ENCODE peak calls at places on chromosomes 5 and 9, in six cellular contexts. One of them, this sample, is unnamed.
A peak's percentile ranks its signal among the peaks of the same experiment; 100 is the strongest.

GRCh38 chr5:14503017-14503680 is 78.4 kb upstream of the OTULINL start:
- DNase-seq in kidney: no peak
- DNase-seq in cardiac fibroblast: no peak
- DNase-seq in CD8-positive, alpha-beta T cell: no peak
- DNase-seq in nephron progenitor cell: no peak
- DNase-seq in activated CD8-positive, alpha-beta T cell treated with anti-CD3 and anti-CD28 coated beads for 36 hours: no peak
- DNase-seq in this sample: no peak

GRCh38 chr5:156474251-156474650 is 147.3 kb downstream of the SGCD start:
- DNase-seq in nephron progenitor cell: no peak
- DNase-seq in CD8-positive, alpha-beta T cell: no peak
- DNase-seq in cardiac fibroblast: peak; percentile 49
- DNase-seq in kidney: no peak
- DNase-seq in activated CD8-positive, alpha-beta T cell treated with anti-CD3 and anti-CD28 coated beads for 36 hours: no peak
- DNase-seq in this sample: no peak

GRCh38 chr5:149135536-149136201 is 5.6 kb upstream of the ABLIM3 start:
- DNase-seq in kidney: no peak
- DNase-seq in activated CD8-positive, alpha-beta T cell treated with anti-CD3 and anti-CD28 coated beads for 36 hours: no peak
- DNase-seq in nephron progenitor cell: no peak
- DNase-seq in CD8-positive, alpha-beta T cell: no peak
- DNase-seq in cardiac fibroblast: peak; percentile 70
- DNase-seq in this sample: peak; percentile 80

GRCh38 chr5:380701-381309 is 59.3 kb downstream of the AHRR start:
- DNase-seq in activated CD8-positive, alpha-beta T cell treated with anti-CD3 and anti-CD28 coated beads for 36 hours: no peak
- DNase-seq in CD8-positive, alpha-beta T cell: no peak
- DNase-seq in cardiac fibroblast: peak; percentile 52
- DNase-seq in nephron progenitor cell: no peak
- DNase-seq in kidney: peak; percentile 6
- DNase-seq in this sample: no peak

GRCh38 chr5:56094579-56095361 is 100.0 kb upstream of the IL6ST start:
- DNase-seq in CD8-positive, alpha-beta T cell: no peak
- DNase-seq in nephron progenitor cell: no peak
- DNase-seq in kidney: no peak
- DNase-seq in activated CD8-positive, alpha-beta T cell treated with anti-CD3 and anti-CD28 coated beads for 36 hours: peak; percentile 79
- DNase-seq in cardiac fibroblast: no peak
- DNase-seq in this sample: no peak

GRCh38 chr5:65855758-65856157 is 70.6 kb upstream of the ERBIN start:
- DNase-seq in activated CD8-positive, alpha-beta T cell treated with anti-CD3 and anti-CD28 coated beads for 36 hours: no peak
- DNase-seq in kidney: no peak
- DNase-seq in nephron progenitor cell: no peak
- DNase-seq in cardiac fibroblast: no peak
- DNase-seq in CD8-positive, alpha-beta T cell: no peak
- DNase-seq in this sample: no peak

GRCh38 chr9:107861075-107861474 is 371.5 kb upstream of the KLF4 start:
- DNase-seq in cardiac fibroblast: no peak
- DNase-seq in nephron progenitor cell: no peak
- DNase-seq in activated CD8-positive, alpha-beta T cell treated with anti-CD3 and anti-CD28 coated beads for 36 hours: no peak
- DNase-seq in CD8-positive, alpha-beta T cell: no peak
- DNase-seq in kidney: no peak
- DNase-seq in this sample: no peak

GRCh38 chr9:111068816-111069215 is 30.5 kb upstream of the LPAR1 start:
- DNase-seq in activated CD8-positive, alpha-beta T cell treated with anti-CD3 and anti-CD28 coated beads for 36 hours: no peak
- DNase-seq in cardiac fibroblast: no peak
- DNase-seq in nephron progenitor cell: no peak
- DNase-seq in CD8-positive, alpha-beta T cell: no peak
- DNase-seq in kidney: no peak
- DNase-seq in this sample: no peak

GRCh38 chr9:115689331-115689730 is 464.3 kb upstream of the PAPPA start:
- DNase-seq in cardiac fibroblast: no peak
- DNase-seq in nephron progenitor cell: no peak
- DNase-seq in activated CD8-positive, alpha-beta T cell treated with anti-CD3 and anti-CD28 coated beads for 36 hours: no peak
- DNase-seq in CD8-positive, alpha-beta T cell: no peak
- DNase-seq in kidney: no peak
- DNase-seq in this sample: no peak

GRCh38 chr5:181170996-181171395 is 23.6 kb downstream of the OR2V2 start:
- DNase-seq in kidney: no peak
- DNase-seq in cardiac fibroblast: no peak
- DNase-seq in CD8-positive, alpha-beta T cell: no peak
- DNase-seq in nephron progenitor cell: no peak
- DNase-seq in activated CD8-positive, alpha-beta T cell treated with anti-CD3 and anti-CD28 coated beads for 36 hours: no peak
- DNase-seq in this sample: peak; percentile 69

GRCh38 chr5:137201876-137202275 is 297.2 kb downstream of the SPOCK1 start:
- DNase-seq in activated CD8-positive, alpha-beta T cell treated with anti-CD3 and anti-CD28 coated beads for 36 hours: no peak
- DNase-seq in nephron progenitor cell: no peak
- DNase-seq in CD8-positive, alpha-beta T cell: no peak
- DNase-seq in cardiac fibroblast: peak; percentile 88
- DNase-seq in kidney: no peak
- DNase-seq in this sample: peak; percentile 80

GRCh38 chr9:91992636-91993035 is 42.6 kb upstream of the ROR2 start:
- DNase-seq in kidney: no peak
- DNase-seq in CD8-positive, alpha-beta T cell: no peak
- DNase-seq in activated CD8-positive, alpha-beta T cell treated with anti-CD3 and anti-CD28 coated beads for 36 hours: no peak
- DNase-seq in nephron progenitor cell: no peak
- DNase-seq in cardiac fibroblast: no peak
- DNase-seq in this sample: peak; percentile 58

GRCh38 chr5:142644640-142645361 is 41.1 kb downstream of the FGF1 start:
- DNase-seq in CD8-positive, alpha-beta T cell: no peak
- DNase-seq in nephron progenitor cell: no peak
- DNase-seq in kidney: no peak
- DNase-seq in activated CD8-positive, alpha-beta T cell treated with anti-CD3 and anti-CD28 coated beads for 36 hours: no peak
- DNase-seq in cardiac fibroblast: peak; percentile 98
- DNase-seq in this sample: peak; percentile 99

GRCh38 chr5:31237159-31237558 is 43.7 kb downstream of the CDH6 start:
- DNase-seq in CD8-positive, alpha-beta T cell: no peak
- DNase-seq in activated CD8-positive, alpha-beta T cell treated with anti-CD3 and anti-CD28 coated beads for 36 hours: no peak
- DNase-seq in kidney: no peak
- DNase-seq in cardiac fibroblast: peak; percentile 13
- DNase-seq in nephron progenitor cell: no peak
- DNase-seq in this sample: no peak

GRCh38 chr5:151923865-151924264 is 786 bp downstream of the GLRA1 start:
- DNase-seq in activated CD8-positive, alpha-beta T cell treated with anti-CD3 and anti-CD28 coated beads for 36 hours: no peak
- DNase-seq in CD8-positive, alpha-beta T cell: no peak
- DNase-seq in kidney: no peak
- DNase-seq in cardiac fibroblast: no peak
- DNase-seq in nephron progenitor cell: peak; percentile 31
- DNase-seq in this sample: no peak

GRCh38 chr5:111932207-111932606 is 175.2 kb upstream of the NREP start:
- DNase-seq in nephron progenitor cell: no peak
- DNase-seq in cardiac fibroblast: no peak
- DNase-seq in CD8-positive, alpha-beta T cell: no peak
- DNase-seq in kidney: no peak
- DNase-seq in activated CD8-positive, alpha-beta T cell treated with anti-CD3 and anti-CD28 coated beads for 36 hours: no peak
- DNase-seq in this sample: no peak

GRCh38 chr9:106887066-106887465 is 24.1 kb downstream of the ZNF462 start:
- DNase-seq in cardiac fibroblast: no peak
- DNase-seq in nephron progenitor cell: no peak
- DNase-seq in activated CD8-positive, alpha-beta T cell treated with anti-CD3 and anti-CD28 coated beads for 36 hours: no peak
- DNase-seq in kidney: no peak
- DNase-seq in CD8-positive, alpha-beta T cell: no peak
- DNase-seq in this sample: no peak

GRCh38 chr5:131514316-131515275 is 120.4 kb downstream of the RAPGEF6 start:
- DNase-seq in cardiac fibroblast: peak; percentile 14
- DNase-seq in CD8-positive, alpha-beta T cell: no peak
- DNase-seq in nephron progenitor cell: no peak
- DNase-seq in activated CD8-positive, alpha-beta T cell treated with anti-CD3 and anti-CD28 coated beads for 36 hours: peak; percentile 28
- DNase-seq in kidney: no peak
- DNase-seq in this sample: peak; percentile 22

GRCh38 chr5:157253547-157253946 is 12.4 kb upstream of the CYFIP2 start:
- DNase-seq in nephron progenitor cell: peak; percentile 67
- DNase-seq in kidney: no peak
- DNase-seq in cardiac fibroblast: peak; percentile 70
- DNase-seq in CD8-positive, alpha-beta T cell: peak; percentile 29
- DNase-seq in activated CD8-positive, alpha-beta T cell treated with anti-CD3 and anti-CD28 coated beads for 36 hours: no peak
- DNase-seq in this sample: peak; percentile 40

GRCh38 chr9:114224247-114224610 is 68.9 kb downstream of the COL27A1 start:
- DNase-seq in cardiac fibroblast: no peak
- DNase-seq in CD8-positive, alpha-beta T cell: no peak
- DNase-seq in nephron progenitor cell: no peak
- DNase-seq in kidney: no peak
- DNase-seq in activated CD8-positive, alpha-beta T cell treated with anti-CD3 and anti-CD28 coated beads for 36 hours: no peak
- DNase-seq in this sample: peak; percentile 69

DNA sequence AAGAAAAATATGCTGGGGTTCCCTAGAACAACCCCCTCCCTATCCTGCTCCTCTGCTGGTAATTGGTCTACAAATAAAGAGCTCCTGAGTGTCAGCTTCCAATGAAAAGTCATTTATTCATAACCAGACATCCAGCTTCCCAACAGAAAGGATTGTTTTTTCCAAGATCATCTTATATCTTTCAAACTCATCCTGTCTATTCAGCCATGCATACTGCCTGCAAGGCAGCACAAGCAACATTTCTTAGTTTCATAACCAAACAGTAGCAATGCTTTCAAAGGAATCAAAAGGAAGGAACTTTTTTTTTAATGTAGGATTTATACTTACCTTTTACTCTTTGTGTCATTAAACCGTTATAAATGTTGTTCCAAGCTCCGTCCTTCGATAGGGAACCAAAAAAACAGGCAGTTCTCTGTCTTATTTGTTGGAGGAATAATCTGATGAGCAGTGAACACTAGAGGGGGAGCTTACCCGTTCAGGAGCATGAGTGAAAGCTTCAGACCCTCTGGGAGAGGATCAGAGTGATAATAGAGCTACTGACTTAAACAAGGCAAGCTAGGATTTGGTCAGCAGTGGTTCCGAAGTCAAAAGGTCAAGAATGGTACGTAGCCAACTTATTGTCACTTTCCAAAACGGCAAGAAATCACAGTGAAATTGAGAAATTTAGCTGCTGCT is 893.1 kb downstream of the NR2F1-AS1 start:
- DNase-seq in CD8-positive, alpha-beta T cell: no peak
- DNase-seq in activated CD8-positive, alpha-beta T cell treated with anti-CD3 and anti-CD28 coated beads for 36 hours: no peak
- DNase-seq in nephron progenitor cell: no peak
- DNase-seq in kidney: no peak
- DNase-seq in cardiac fibroblast: peak; percentile 73
- DNase-seq in this sample: peak; percentile 15
- TF ChIP-seq CTCF in CD8-positive, alpha-beta T cell: no peak
- TF ChIP-seq CTCF in activated CD8-positive, alpha-beta T cell treated with anti-CD3 and anti-CD28 coated beads for 36 hours: no peak
- TF ChIP-seq CTCF in nephron progenitor cell: peak; percentile 30
- TF ChIP-seq CTCF in kidney: peak; percentile 15
- TF ChIP-seq CTCF in cardiac fibroblast: peak; percentile 50
- TF ChIP-seq CTCF in this sample: peak; percentile 68

GRCh38 chr5:171226096-171226495 is 83.0 kb upstream of the TLX3 start:
- DNase-seq in CD8-positive, alpha-beta T cell: no peak
- DNase-seq in nephron progenitor cell: no peak
- DNase-seq in kidney: no peak
- DNase-seq in activated CD8-positive, alpha-beta T cell treated with anti-CD3 and anti-CD28 coated beads for 36 hours: no peak
- DNase-seq in cardiac fibroblast: no peak
- DNase-seq in this sample: no peak
- TF ChIP-seq CTCF in CD8-positive, alpha-beta T cell: no peak
- TF ChIP-seq CTCF in nephron progenitor cell: no peak
- TF ChIP-seq CTCF in kidney: no peak
- TF ChIP-seq CTCF in activated CD8-positive, alpha-beta T cell treated with anti-CD3 and anti-CD28 coated beads for 36 hours: no peak
- TF ChIP-seq CTCF in cardiac fibroblast: peak; percentile 29
- TF ChIP-seq CTCF in this sample: peak; percentile 53

DNA sequence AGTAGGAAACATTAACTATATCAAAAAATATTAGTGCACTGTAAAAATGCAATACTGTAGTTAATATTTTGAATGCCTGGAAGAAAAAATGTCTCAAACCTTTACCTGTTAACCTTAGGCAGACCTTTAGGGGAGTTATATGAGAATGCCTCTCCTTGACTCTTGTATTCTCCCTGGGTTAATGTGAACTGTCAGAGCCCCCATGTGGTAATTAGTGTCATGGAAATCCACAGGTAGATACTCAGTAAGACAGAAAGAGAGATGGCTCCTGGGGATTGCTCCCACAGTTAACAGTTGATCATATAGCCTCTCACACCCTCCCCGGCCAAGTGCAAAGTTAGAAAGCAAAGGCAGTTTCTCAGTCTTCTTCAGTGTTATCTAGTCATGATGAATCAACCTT is 742.8 kb downstream of the NR2F1-AS1 start:
- DNase-seq in kidney: no peak
- DNase-seq in activated CD8-positive, alpha-beta T cell treated with anti-CD3 and anti-CD28 coated beads for 36 hours: no peak
- DNase-seq in CD8-positive, alpha-beta T cell: no peak
- DNase-seq in nephron progenitor cell: no peak
- DNase-seq in cardiac fibroblast: peak; percentile 12
- DNase-seq in this sample: no peak
- TF ChIP-seq CTCF in kidney: no peak
- TF ChIP-seq CTCF in activated CD8-positive, alpha-beta T cell treated with anti-CD3 and anti-CD28 coated beads for 36 hours: no peak
- TF ChIP-seq CTCF in CD8-positive, alpha-beta T cell: no peak
- TF ChIP-seq CTCF in nephron progenitor cell: no peak
- TF ChIP-seq CTCF in cardiac fibroblast: no peak
- TF ChIP-seq CTCF in this sample: no peak

GRCh38 chr5:146813748-146814147 is 64.8 kb downstream of the PPP2R2B start:
- DNase-seq in activated CD8-positive, alpha-beta T cell treated with anti-CD3 and anti-CD28 coated beads for 36 hours: no peak
- DNase-seq in nephron progenitor cell: no peak
- DNase-seq in kidney: no peak
- DNase-seq in CD8-positive, alpha-beta T cell: no peak
- DNase-seq in cardiac fibroblast: no peak
- DNase-seq in this sample: no peak
- TF ChIP-seq CTCF in activated CD8-positive, alpha-beta T cell treated with anti-CD3 and anti-CD28 coated beads for 36 hours: no peak
- TF ChIP-seq CTCF in nephron progenitor cell: no peak
- TF ChIP-seq CTCF in kidney: no peak
- TF ChIP-seq CTCF in CD8-positive, alpha-beta T cell: no peak
- TF ChIP-seq CTCF in cardiac fibroblast: no peak
- TF ChIP-seq CTCF in this sample: no peak

GRCh38 chr5:125377151-125377550 is 630.7 kb upstream of the ZNF608 start:
- DNase-seq in CD8-positive, alpha-beta T cell: no peak
- DNase-seq in kidney: no peak
- DNase-seq in nephron progenitor cell: no peak
- DNase-seq in cardiac fibroblast: no peak
- DNase-seq in activated CD8-positive, alpha-beta T cell treated with anti-CD3 and anti-CD28 coated beads for 36 hours: no peak
- DNase-seq in this sample: no peak
- TF ChIP-seq CTCF in CD8-positive, alpha-beta T cell: no peak
- TF ChIP-seq CTCF in kidney: no peak
- TF ChIP-seq CTCF in nephron progenitor cell: no peak
- TF ChIP-seq CTCF in cardiac fibroblast: no peak
- TF ChIP-seq CTCF in activated CD8-positive, alpha-beta T cell treated with anti-CD3 and anti-CD28 coated beads for 36 hours: no peak
- TF ChIP-seq CTCF in this sample: no peak

GRCh38 chr5:7850533-7851239 is at the start of gene CFAP90:
- DNase-seq in cardiac fibroblast: peak; percentile 60
- DNase-seq in nephron progenitor cell: peak; percentile 94
- DNase-seq in activated CD8-positive, alpha-beta T cell treated with anti-CD3 and anti-CD28 coated beads for 36 hours: peak; percentile 18
- DNase-seq in CD8-positive, alpha-beta T cell: peak; percentile 17
- DNase-seq in kidney: peak; percentile 91
- DNase-seq in this sample: no peak
- TF ChIP-seq CTCF in cardiac fibroblast: peak; percentile 30
- TF ChIP-seq CTCF in nephron progenitor cell: peak; percentile 40
- TF ChIP-seq CTCF in activated CD8-positive, alpha-beta T cell treated with anti-CD3 and anti-CD28 coated beads for 36 hours: no peak
- TF ChIP-seq CTCF in CD8-positive, alpha-beta T cell: no peak
- TF ChIP-seq CTCF in kidney: peak; percentile 41
- TF ChIP-seq CTCF in this sample: no peak

DNA sequence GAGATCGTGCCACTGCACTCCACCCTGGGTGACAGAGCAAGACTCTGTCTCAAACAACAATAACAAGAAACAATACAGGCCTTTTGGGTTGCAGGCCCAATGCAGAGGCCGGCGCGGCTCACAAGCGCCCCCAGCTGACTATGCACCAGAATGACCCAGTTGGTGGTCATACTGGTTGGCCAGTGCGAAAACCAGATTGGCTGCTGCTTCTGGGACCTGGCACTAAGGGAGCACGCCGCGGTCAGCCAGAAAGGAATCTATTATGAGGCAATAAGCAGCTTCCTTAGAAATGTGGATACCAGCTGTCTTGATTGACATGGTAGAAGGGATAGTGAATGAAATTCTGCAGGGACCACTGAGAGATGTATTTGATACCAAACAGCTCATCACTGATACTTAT is 35.0 kb downstream of the RANBP17 start:
- DNase-seq in nephron progenitor cell: peak; percentile 31
- DNase-seq in kidney: no peak
- DNase-seq in CD8-positive, alpha-beta T cell: no peak
- DNase-seq in activated CD8-positive, alpha-beta T cell treated with anti-CD3 and anti-CD28 coated beads for 36 hours: no peak
- DNase-seq in cardiac fibroblast: peak; percentile 65
- DNase-seq in this sample: no peak
- TF ChIP-seq CTCF in nephron progenitor cell: peak; percentile 40
- TF ChIP-seq CTCF in kidney: peak; percentile 34
- TF ChIP-seq CTCF in CD8-positive, alpha-beta T cell: no peak
- TF ChIP-seq CTCF in activated CD8-positive, alpha-beta T cell treated with anti-CD3 and anti-CD28 coated beads for 36 hours: no peak
- TF ChIP-seq CTCF in cardiac fibroblast: peak; percentile 71
- TF ChIP-seq CTCF in this sample: peak; percentile 74

This sample was measured in HFFc6.